ENCODE peak calls at places on chromosomes 5 and 9, in ten cellular contexts. C, J, G, F, W, P, H, X, V and E are unnamed samples.

GRCh38 chr9:6965566-6965965 is 207.8 kb downstream of the KDM4C start:
- DNase-seq in F (no peak), V (no peak), H (no peak), W (no peak), C (no peak), G (no peak), P (no peak), J (no peak), X (no peak), E (no peak)

GRCh38 chr5:180470361-180470760 is 23.8 kb upstream of the CNOT6 start:
- DNase-seq in X (peak), J (no peak), H (no peak), F (no peak), C (no peak), G (no peak), P (no peak), W (no peak), V (no peak), E (peak)

GRCh38 chr9:126956929-126957686 is 42.5 kb downstream of the RALGPS1 start:
- DNase-seq in V (no peak), C (no peak), X (no peak), G (no peak), P (no peak), J (no peak), H (no peak), F (peak), W (peak), E (no peak)

GRCh38 chr9:93589688-93590087 is 13.3 kb downstream of the PHF2 start:
- DNase-seq in C (no peak), V (no peak), P (no peak), W (no peak), X (no peak), F (peak), H (no peak), G (no peak), J (no peak), E (peak)

GRCh38 chr9:4596165-4596922 is 65.8 kb upstream of the PLPP6 start:
- DNase-seq in V (no peak), C (peak), F (no peak), P (no peak), X (no peak), W (no peak), G (no peak), H (no peak), J (no peak), E (no peak)

GRCh38 chr5:38871790-38872551 is 26.2 kb downstream of the OSMR start:
- DNase-seq in C (no peak), J (no peak), V (no peak), W (no peak), G (no peak), P (peak), X (no peak), F (peak), H (no peak), E (no peak)

GRCh38 chr9:132210472-132211145 is 48.8 kb downstream of the NTNG2 start:
- DNase-seq in W (no peak), X (no peak), H (no peak), P (no peak), C (no peak), J (no peak), F (peak), G (peak), V (no peak), E (no peak)

GRCh38 chr5:132054697-132055440 is 5.6 kb upstream of the IL3 start:
- DNase-seq in V (no peak), X (no peak), P (no peak), G (no peak), C (no peak), W (no peak), J (no peak), H (no peak), F (no peak), E (peak)

DNA sequence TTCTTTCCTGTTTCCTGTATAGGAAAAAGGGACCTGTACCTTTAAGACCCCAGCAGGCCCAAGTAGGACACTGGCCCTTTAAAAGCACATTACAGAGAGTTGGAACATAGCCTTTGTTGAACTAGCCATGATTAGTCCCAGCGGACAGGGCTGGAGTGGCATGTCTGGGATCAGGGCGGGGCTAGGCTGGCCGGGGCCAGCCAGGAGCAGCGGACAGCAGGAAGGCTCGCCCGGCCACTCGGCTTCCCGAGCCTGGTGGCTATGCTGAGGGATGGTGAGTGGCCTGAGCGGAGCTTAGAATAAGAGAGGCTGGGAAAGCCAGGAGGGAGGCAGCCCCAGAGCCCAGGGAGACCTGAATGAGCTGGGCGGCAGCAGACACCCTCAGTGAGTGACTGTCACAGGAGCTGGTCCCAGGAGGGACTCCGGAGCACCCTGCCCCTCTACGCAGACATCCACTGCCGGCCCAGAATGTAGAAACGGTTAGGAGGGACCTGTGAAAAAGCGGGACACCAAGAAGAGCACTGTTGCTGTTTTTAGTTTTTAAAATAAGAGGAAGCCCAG is 92.1 kb downstream of the DAB2IP start:
- DNase-seq in P (peak), W (peak), V (peak), F (peak), H (no peak), J (peak), C (peak), X (peak), G (no peak), E (peak)
- TF ChIP-seq CTCF in P (no peak), W (peak), V (no peak), F (peak), H (peak), J (peak), C (peak), X (peak), G (no peak), E (peak)

GRCh38 chr9:76458903-76459690 is at the start of gene GCNT1:
- DNase-seq in X (peak), G (peak), F (peak), V (peak), C (peak), H (peak), W (peak), P (peak), J (peak), E (peak)
- TF ChIP-seq POLR2A in X (no peak), G (peak), F (no peak), V (peak), C (peak), H (peak), W (peak), P (no peak), J (peak), E (peak)

GRCh38 chr5:126300293-126300692 is 122.9 kb upstream of the GRAMD2B start:
- DNase-seq in W (no peak), F (no peak), C (no peak), G (no peak), P (no peak), J (no peak), V (no peak), X (no peak), H (no peak), E (no peak)
- TF ChIP-seq CTCF in W (no peak), F (peak), C (no peak), G (no peak), P (peak), J (no peak), V (no peak), X (no peak), H (no peak), E (no peak)

DNA sequence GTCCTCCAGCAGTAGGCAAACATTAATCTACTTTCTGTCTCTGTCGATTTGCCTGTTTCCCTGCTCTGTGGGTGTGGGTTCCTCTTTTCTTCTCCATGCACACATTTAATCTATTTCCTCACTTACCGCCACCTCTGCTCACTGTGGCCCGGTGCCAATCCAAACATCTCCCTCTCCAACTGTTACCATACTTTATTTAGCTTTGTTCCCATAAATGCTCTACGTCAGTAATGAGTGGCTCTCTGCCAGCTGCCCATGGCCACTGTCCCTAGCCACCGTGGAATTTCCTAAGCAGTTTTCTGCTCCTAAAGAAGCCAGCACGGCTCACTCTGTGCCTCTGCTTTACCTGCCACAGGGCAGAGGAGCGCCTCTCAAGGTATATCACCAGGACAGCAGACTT is 19.5 kb upstream of the GOLPH3 start:
- DNase-seq in X (peak), V (peak), W (peak), P (peak), G (peak), F (peak), J (peak), C (peak), H (no peak), E (peak)
- TF ChIP-seq POLR2A in X (no peak), V (no peak), W (no peak), P (no peak), G (no peak), F (no peak), J (peak), C (no peak), H (no peak), E (no peak)

GRCh38 chr9:135087489-135087791 is at the start of gene OLFM1:
- DNase-seq in J (peak), G (no peak), C (peak), F (peak), H (no peak), X (peak), V (peak), P (peak), W (peak), E (no peak)
- TF ChIP-seq CTCF in J (peak), G (no peak), C (no peak), F (peak), H (peak), X (peak), V (peak), P (peak), W (peak), E (no peak)